ENCODE peak calls at places on chromosomes 13 and 19, in six cellular contexts. W, P, U, D, I and N are unnamed samples.

GRCh38 chr13:113922412-113923118 is 51.3 kb downstream of the C13orf46 start:
- DNase-seq in W (no peak), P (no peak), U (no peak), D (no peak), I (no peak), N (no peak)

GRCh38 chr19:13116282-13117175 is at the start of gene TRMT1:
- DNase-seq in W (peak; percentile 95), P (peak; percentile 89), U (peak; percentile 91), D (peak; percentile 92), I (peak; percentile 94), N (peak; percentile 95)

GRCh38 chr19:18464646-18465045 is 26.7 kb upstream of the ISYNA1 start:
- DNase-seq in W (no peak), P (no peak), U (peak; percentile 97), D (peak; percentile 93), I (no peak), N (peak; percentile 87)

GRCh38 chr13:22589880-22590279 is 590.9 kb upstream of the SGCG start:
- DNase-seq in W (no peak), P (no peak), U (no peak), D (no peak), I (no peak), N (no peak)

GRCh38 chr19:3982701-3983541 is 2.3 kb downstream of the EEF2 start:
- DNase-seq in W (no peak), P (no peak), U (peak; percentile 74), D (peak; percentile 57), I (peak; percentile 23), N (peak; percentile 58)

GRCh38 chr13:54029720-54030119 is 1001.1 kb downstream of the OLFM4 start:
- DNase-seq in W (no peak), P (no peak), U (no peak), D (no peak), I (no peak), N (no peak)

GRCh38 chr13:30370146-30370545 is 52.1 kb upstream of the UBE2L5 start:
- DNase-seq in W (no peak), P (no peak), U (no peak), D (no peak), I (no peak), N (no peak)

GRCh38 chr13:92989301-92989700 is 237.3 kb upstream of the GPC6 start:
- DNase-seq in W (no peak), P (no peak), U (no peak), D (peak; percentile 80), I (no peak), N (no peak)

GRCh38 chr19:35404879-35405622 is 34.2 kb downstream of the GPR42 start:
- DNase-seq in W (peak; percentile 39), P (peak; percentile 17), U (peak; percentile 92), D (peak; percentile 80), I (no peak), N (peak; percentile 32)

GRCh38 chr19:42176649-42176989 is 40.9 kb downstream of the DEDD2 start:
- DNase-seq in W (peak; percentile 76), P (peak; percentile 31), U (no peak), D (peak; percentile 8), I (peak; percentile 82), N (peak; percentile 76)
- H3K9ac ChIP-seq in W (no peak overlapping the region), P (no peak overlapping the region), U (no peak overlapping the region), D (peak overlapping the region; percentile 70), I (peak overlapping the region; percentile 25), N (no peak overlapping the region)

GRCh38 chr19:36775768-36776167 is 3.2 kb upstream of the ZNF850 start:
- DNase-seq in W (no peak), P (no peak), U (no peak), D (peak; percentile 48), I (no peak), N (no peak)
- H3K4me3 ChIP-seq in W (no peak overlapping the region), P (no peak overlapping the region), U (no peak overlapping the region), D (no peak overlapping the region), I (no peak overlapping the region), N (peak overlapping the region; percentile 50)

DNA sequence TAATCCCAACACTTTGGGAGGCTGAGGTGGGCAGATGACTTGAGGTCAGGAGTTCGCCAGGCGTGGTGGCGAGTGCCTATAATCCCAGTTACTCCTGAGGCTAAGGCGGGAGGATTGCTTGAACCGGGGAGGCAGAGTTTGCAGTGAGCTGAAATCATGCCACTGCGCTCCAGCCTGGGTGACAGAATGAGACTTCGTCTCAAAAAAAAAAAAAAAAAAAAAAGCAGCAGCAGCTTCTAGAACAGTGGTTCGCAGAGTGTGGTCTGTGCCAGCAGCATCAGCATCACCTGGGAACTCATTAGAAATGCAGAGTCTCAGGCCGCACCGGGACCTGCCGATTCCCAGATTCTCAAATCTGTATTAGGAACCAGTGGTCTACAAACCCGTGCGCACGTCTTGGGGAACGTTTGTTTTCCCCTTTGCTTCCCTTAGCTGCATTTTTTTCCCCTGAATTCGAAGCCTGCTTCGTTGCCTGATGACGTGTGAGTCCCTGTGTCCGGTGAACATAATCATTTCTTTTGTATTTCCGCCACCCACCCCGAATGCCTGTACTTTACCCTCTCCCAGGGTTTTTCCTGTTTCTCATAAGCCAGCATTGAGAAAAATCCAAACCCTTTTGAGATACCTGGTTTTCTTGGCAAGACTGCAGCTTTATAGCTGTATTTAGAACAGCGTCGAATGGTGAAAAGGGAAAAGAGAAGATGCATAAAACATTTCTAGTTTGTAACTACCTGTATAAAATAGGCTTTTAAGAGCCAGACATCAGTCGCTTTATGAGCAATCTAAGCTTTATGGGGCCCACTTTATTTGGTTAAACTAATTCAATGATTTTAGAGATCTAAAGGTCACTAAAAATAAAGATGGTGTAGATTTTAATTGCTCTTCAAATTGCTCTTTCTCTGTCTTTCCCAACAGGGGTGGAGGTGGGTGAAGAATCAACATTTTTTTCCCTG is 49.8 kb downstream of the BICRA start:
- DNase-seq in W (no peak), P (no peak), U (no peak), D (peak; percentile 91), I (no peak), N (peak; percentile 22)
- H3K4me1 ChIP-seq in W (no peaks in the 10 kb centered on the region), P (peaks cover 4% of the 10 kb centered on the region), U (peaks cover 16% of the 10 kb centered on the region), D (peaks cover 45% of the 10 kb centered on the region), I (no peaks in the 10 kb centered on the region), N (peaks cover 33% of the 10 kb centered on the region)

DNA sequence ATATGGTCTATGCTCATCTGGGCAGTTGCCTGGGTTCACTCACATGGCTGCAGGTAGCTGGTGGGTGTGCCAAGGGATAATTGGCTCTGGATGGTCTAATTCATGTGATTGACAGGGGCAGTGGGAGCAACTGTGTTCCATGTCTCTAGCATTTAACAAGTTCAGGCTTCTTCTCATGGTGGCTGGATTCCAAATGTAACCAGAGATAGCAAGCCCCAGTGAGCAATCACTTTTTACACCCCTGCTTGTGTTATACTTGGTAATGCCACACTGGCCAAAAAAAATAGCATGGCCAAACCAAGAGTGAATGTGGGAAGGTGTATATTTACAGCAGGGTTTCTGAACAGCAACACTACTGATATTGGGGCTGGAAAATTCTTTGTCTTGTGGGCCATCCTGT is 89.6 kb upstream of the TNFSF11 start:
- DNase-seq in W (no peak), P (no peak), U (no peak), D (peak; percentile 20), I (no peak), N (no peak)
- H3K9ac ChIP-seq in W (no peak overlapping the region), P (no peak overlapping the region), U (no peak overlapping the region), D (no peak overlapping the region), I (no peak overlapping the region), N (no peak overlapping the region)

DNA sequence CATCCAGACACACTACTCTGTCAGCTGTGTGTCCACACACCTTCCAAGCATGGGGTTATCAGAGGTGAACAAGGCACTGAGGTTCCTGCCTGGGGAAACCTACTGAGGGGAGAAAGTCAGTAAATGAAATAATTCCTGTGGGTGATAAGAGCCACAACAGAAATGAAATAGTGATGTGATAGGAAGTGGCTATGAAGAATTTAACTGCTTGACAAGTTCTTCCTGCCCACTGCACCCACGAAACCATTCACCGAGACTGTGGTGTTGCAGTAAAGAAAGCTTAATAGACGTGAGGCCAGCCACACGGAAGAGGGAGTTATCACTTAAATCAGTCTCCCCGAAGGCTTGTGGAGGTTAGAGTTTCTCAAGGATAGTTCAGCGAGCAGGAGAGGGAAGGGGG is 353.1 kb downstream of the UQCRFS1 start:
- DNase-seq in W (no peak), P (no peak), U (no peak), D (no peak), I (no peak), N (no peak)
- H3K4me3 ChIP-seq in W (no peak overlapping the region), P (no peak overlapping the region), U (no peak overlapping the region), D (no peak overlapping the region), I (no peak overlapping the region), N (no peak overlapping the region)

GRCh38 chr13:37490176-37490575 is 108.4 kb downstream of the POSTN start:
- DNase-seq in W (no peak), P (no peak), U (peak; percentile 14), D (peak; percentile 44), I (no peak), N (no peak)
- H3K4me1 ChIP-seq in W (no peaks in the 10 kb centered on the region), P (no peaks in the 10 kb centered on the region), U (peaks cover 4% of the 10 kb centered on the region), D (peaks cover 39% of the 10 kb centered on the region), I (no peaks in the 10 kb centered on the region), N (peaks cover 40% of the 10 kb centered on the region)

GRCh38 chr13:64758520-64758919 is 2471.6 kb downstream of the PCDH9 start:
- DNase-seq in W (peak; percentile 3), P (no peak), U (peak; percentile 1), D (peak; percentile 39), I (no peak), N (peak; percentile 11)
- H3K9ac ChIP-seq in W (no peak overlapping the region), P (no peak overlapping the region), U (no peak overlapping the region), D (no peak overlapping the region), I (no peak overlapping the region), N (no peak overlapping the region)

GRCh38 chr13:102597029-102598015 is 536 bp downstream of the TPP2 start:
- DNase-seq in W (peak; percentile 42), P (peak; percentile 9), U (peak; percentile 52), D (peak; percentile 45), I (peak; percentile 64), N (peak; percentile 59)

GRCh38 chr13:102587916-102588315 is 8.9 kb upstream of the TPP2 start:
- DNase-seq in W (no peak), P (no peak), U (no peak), D (no peak), I (no peak), N (no peak)

GRCh38 chr13:102596147-102597028 is at the start of gene TPP2:
- DNase-seq in W (peak; percentile 99), P (peak; percentile 96), U (peak; percentile 98), D (peak; percentile 93), I (peak; percentile 99), N (peak; percentile 99)

GRCh38 chr13:102589291-102589822 is 7.4 kb upstream of the TPP2 start:
- DNase-seq in W (no peak), P (no peak), U (peak; percentile 16), D (no peak), I (no peak), N (no peak)

DNA sequence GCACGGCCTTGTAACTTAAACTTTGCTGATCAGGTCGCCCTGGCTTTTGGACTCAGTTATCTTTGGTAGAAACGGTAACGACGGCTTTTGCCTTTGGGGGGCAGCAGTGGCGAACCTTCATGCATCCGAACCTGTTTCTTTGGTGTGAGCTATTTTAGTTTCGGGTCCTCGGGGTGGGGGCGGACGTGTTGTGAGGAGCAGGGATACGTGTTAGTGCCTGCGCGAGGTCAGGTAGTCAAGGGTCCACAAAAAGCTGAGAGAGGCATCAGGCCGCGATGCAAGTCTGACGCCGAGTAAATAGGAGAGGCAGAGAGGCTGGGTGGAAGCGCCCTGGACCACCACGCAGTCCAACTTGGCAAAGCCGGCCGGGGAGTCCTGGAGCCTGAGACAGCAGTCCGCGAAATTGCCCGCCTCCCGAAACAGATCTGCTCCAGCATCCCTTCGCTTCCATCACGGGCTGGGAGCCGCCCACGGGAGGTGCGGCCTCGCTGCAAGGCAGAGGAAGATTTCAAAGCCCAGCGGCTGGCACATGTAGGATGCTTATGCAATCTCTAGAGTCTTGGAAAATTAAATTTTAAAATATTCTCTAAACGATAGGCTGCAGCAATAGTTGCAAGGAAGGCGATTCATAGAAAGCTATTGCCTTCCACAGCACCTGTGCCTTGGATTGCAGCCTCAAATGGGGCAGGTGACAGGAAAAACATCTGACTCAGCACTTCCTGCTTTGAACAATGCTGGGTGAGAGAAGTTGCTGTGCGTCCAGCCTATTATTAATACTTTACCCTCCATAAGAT is 4.6 kb upstream of the TPP2 start:
- DNase-seq in W (peak; percentile 84), P (peak; percentile 74), U (peak; percentile 75), D (peak; percentile 62), I (peak; percentile 69), N (peak; percentile 87)
- H3K4me3 ChIP-seq in W (peak overlapping the region; percentile 55), P (peak overlapping the region; percentile 49), U (peak overlapping the region; percentile 69), D (peak overlapping the region; percentile 72), I (peak overlapping the region; percentile 73), N (peak overlapping the region; percentile 88)